ENCODE peak calls at places on chromosomes 5 and 9, in nine cellular contexts. N, F, A, S, U, T, Z, C and L are unnamed samples.

GRCh38 chr5:94021246-94021645 is 279.8 kb upstream of the POU5F2 start:
- DNase-seq in N (no peak), F (peak), A (no peak), S (peak), U (no peak), T (no peak), Z (no peak), C (peak), L (no peak)

GRCh38 chr5:144487761-144488160 is 317.1 kb downstream of the KCTD16 start:
- DNase-seq in N (no peak), F (no peak), A (no peak), S (no peak), U (no peak), T (no peak), Z (no peak), C (no peak), L (no peak)

GRCh38 chr9:126411948-126412284 is 85.3 kb downstream of the MVB12B start:
- DNase-seq in N (no peak), F (no peak), A (no peak), S (no peak), U (no peak), T (no peak), Z (no peak), C (no peak), L (no peak)

GRCh38 chr5:12947379-12947778 is 997.1 kb downstream of the DNAH5 start:
- DNase-seq in N (no peak), F (no peak), A (no peak), S (no peak), U (no peak), T (no peak), Z (no peak), C (no peak), L (no peak)

GRCh38 chr5:32475338-32476097 is 31.0 kb upstream of the ZFR start:
- DNase-seq in N (no peak), F (no peak), A (no peak), S (no peak), U (no peak), T (no peak), Z (no peak), C (no peak), L (no peak)

GRCh38 chr9:93111371-93112115 is 15.5 kb downstream of the CARD19 start:
- DNase-seq in N (peak), F (peak), A (no peak), S (peak), U (no peak), T (peak), Z (no peak), C (no peak), L (no peak)

GRCh38 chr5:14009575-14009974 is 65.1 kb upstream of the DNAH5 start:
- DNase-seq in N (no peak), F (no peak), A (no peak), S (no peak), U (no peak), T (no peak), Z (no peak), C (no peak), L (no peak)

GRCh38 chr5:92775711-92776615 is 805.1 kb downstream of the NR2F1-AS1 start:
- DNase-seq in N (no peak), F (no peak), A (no peak), S (no peak), U (no peak), T (no peak), Z (no peak), C (no peak), L (no peak)

GRCh38 chr9:106478312-106479099 is 384.5 kb upstream of the ZNF462 start:
- DNase-seq in N (no peak), F (no peak), A (no peak), S (no peak), U (no peak), T (no peak), Z (no peak), C (no peak), L (no peak)

DNA sequence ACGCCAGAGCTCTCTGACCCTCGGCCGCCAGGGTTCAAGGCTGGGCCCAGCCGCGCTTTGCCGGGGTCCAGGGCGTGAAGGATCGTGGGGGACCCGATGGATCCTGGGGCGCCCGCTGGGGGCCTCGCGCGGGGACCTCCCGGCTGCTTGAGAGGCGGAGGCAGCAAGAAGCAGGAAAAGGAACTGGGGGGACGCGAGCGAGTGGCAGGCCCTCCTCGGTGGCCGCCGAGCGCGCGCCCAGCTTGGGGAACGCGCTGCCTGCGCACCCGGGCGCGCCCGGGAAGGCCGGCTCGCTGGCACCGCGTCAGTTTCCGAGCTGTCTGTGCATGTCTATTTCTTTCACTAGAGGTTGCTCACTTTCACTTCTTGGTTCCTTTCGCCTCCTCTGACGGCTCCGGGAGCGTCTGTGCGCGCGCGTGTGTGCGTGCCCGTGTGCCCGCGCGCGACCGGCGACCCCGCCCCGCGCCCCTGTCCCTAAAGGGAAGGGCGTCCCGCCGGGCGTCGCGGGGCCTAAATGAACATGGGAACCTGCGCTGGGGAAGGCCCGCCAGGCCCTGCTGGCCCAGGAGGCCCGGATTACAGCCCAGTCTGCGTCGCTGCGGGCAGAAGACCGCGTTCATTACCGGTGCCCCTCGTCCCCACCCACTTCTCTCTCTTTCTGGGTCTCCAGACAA is 205.5 kb upstream of the IER5L start:
- DNase-seq in N (peak), F (no peak), A (peak), S (peak), U (no peak), T (peak), Z (peak), C (no peak), L (peak)
- TF ChIP-seq POLR2A in N (peak), F (no peak), A (peak), S (peak), U (no peak), T (peak), Z (peak), C (no peak), L (no peak)

GRCh38 chr9:112750767-112751058 is 153 bp downstream of the SNX30 start:
- DNase-seq in N (no peak), F (no peak), A (no peak), S (no peak), U (no peak), T (no peak), Z (no peak), C (no peak), L (peak)
- TF ChIP-seq POLR2A in N (peak), F (no peak), A (no peak), S (no peak), U (no peak), T (no peak), Z (no peak), C (no peak), L (no peak)

DNA sequence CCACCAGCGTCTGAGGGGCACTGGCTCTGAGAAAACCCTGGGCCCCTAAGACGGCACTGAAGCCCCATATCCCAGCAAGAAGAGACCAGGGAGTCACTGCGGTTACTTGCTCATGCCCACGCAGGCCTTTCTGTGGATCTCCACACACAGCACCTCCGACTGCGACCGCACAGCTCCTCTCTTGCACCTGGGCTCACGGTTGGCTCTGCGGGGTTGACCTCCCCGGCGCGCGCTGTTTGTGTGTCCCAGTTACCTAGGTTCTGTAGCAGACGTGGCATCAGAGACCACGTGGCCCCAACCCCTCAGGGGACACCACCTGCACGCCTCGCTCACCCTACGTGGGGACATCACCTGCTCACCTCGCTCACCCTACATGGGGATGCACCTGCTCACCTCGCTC is 12.7 kb downstream of the LPCAT1 start:
- DNase-seq in N (peak), F (no peak), A (peak), S (peak), U (no peak), T (peak), Z (peak), C (no peak), L (no peak)
- TF ChIP-seq POLR2A in N (no peak), F (no peak), A (no peak), S (no peak), U (no peak), T (no peak), Z (no peak), C (no peak), L (no peak)

GRCh38 chr5:52024363-52024762 is 641.1 kb downstream of the ISL1 start:
- DNase-seq in N (no peak), F (peak), A (no peak), S (no peak), U (no peak), T (no peak), Z (no peak), C (no peak), L (no peak)
- TF ChIP-seq POLR2A in N (no peak), F (no peak), A (no peak), S (no peak), U (no peak), T (no peak), Z (no peak), C (no peak), L (no peak)

GRCh38 chr5:43514816-43515677 is at the start of gene C5orf34:
- DNase-seq in N (peak), F (peak), A (peak), S (peak), U (peak), T (peak), Z (peak), C (peak), L (peak)
- TF ChIP-seq POLR2A in N (peak), F (peak), A (peak), S (peak), U (peak), T (peak), Z (peak), C (peak), L (peak)

DNA sequence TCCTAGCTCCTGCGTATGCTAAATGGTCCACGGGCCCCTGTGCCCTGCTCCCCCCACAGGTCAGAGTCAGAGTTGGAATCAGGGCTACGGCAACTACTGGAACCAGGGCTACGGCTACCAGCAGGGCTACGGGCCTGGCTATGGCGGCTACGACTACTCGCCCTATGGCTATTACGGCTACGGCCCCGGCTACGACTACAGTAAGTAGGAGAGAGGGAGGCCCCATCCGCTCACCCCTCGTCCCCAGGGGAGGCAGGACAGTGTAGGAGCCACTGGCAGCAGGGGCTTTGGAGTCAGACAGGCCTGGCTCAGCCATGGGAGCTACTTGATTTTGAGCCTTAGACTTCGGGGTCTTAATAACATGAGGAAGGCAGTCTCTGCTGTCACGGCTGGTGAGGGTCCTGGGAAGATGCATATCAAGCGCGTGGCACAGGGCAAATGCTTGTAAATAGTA is 5.8 kb downstream of the HNRNPAB start:
- DNase-seq in N (peak), F (no peak), A (no peak), S (no peak), U (no peak), T (no peak), Z (no peak), C (no peak), L (no peak)
- TF ChIP-seq POLR2A in N (no peak), F (no peak), A (no peak), S (no peak), U (no peak), T (no peak), Z (no peak), C (no peak), L (no peak)

DNA sequence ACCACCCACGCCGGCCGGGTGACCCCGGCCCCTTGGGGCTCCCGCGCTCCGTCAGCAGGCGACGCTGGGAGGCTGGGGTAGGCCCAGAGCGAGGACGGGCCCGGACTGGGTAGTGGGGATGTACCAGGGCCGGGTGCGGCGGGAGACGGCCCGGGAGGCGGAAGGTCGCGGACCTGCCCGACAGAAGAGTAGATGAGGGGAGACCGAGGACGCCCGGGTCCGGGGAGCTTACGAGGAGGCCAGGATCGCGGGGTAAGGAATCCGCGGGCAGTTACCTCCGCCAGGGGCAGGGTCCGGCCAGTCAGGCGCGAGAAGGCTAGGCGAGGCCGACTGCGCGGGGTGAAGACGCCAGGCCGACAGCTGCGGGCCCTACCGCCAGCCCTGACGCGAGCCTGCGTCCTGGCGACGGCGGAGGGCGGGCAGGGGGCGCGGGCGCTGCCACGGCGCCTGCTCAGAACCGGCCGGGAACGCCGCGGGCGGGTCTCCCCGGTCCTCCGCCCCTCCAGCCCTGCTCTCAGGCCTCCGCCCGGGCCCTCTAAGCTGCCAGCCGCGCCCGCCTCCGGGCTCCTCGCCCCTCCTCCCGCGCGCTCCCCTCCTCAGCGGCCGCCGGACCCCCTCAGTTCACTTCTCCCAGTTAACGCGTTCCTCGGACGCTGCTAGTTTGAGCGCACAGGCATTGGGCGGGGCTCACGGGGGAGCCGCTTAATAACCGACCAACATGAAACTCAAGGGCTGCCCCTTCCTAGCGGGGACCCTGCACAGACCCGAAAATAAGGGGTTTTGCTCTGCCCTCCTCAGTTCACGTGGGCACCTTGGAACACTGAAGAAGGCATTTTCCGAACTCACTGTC is at the start of gene CPLANE1:
- DNase-seq in N (peak), F (peak), A (peak), S (peak), U (peak), T (peak), Z (peak), C (no peak), L (peak)
- TF ChIP-seq POLR2A in N (peak), F (peak), A (peak), S (peak), U (peak), T (peak), Z (peak), C (peak), L (peak)

DNA sequence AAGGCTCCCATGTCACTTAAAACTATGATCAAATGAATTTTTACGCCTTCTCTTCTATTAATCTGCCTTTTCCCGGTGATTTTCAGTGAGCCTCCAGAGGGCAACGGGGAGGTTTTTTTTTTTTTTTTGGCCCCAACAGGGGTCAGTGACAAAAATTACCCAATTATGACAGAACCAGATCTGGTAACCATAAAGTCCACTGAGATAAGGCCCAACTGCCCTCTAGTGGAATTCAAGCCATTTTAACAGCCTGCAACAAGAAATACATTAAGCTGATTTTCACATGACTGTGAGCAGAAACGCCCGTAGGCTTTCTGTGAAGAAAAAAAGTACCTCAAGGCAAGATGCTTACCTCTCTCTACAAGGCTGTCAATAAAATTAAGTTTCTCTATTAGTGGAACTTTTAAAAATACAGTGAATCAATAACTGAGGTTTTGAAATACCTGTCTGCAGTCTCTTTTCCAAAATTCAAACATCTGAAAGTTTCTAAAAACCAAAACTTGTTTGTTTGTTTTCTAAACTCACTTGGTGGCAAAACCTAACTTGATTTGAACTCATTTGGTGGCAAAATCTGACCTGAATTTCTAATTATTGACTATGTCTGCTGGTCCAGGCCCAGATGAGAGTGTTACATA is 49.7 kb upstream of the FST start:
- DNase-seq in N (no peak), F (no peak), A (no peak), S (no peak), U (no peak), T (no peak), Z (no peak), C (peak), L (peak)
- TF ChIP-seq POLR2A in N (no peak), F (no peak), A (no peak), S (no peak), U (no peak), T (no peak), Z (no peak), C (no peak), L (no peak)

GRCh38 chr9:95003694-95004451 is 277.4 kb downstream of the AOPEP start:
- DNase-seq in N (peak), F (peak), A (peak), S (peak), U (no peak), T (peak), Z (peak), C (no peak), L (peak)
- TF ChIP-seq POLR2A in N (peak), F (no peak), A (no peak), S (no peak), U (no peak), T (no peak), Z (no peak), C (no peak), L (no peak)

DNA sequence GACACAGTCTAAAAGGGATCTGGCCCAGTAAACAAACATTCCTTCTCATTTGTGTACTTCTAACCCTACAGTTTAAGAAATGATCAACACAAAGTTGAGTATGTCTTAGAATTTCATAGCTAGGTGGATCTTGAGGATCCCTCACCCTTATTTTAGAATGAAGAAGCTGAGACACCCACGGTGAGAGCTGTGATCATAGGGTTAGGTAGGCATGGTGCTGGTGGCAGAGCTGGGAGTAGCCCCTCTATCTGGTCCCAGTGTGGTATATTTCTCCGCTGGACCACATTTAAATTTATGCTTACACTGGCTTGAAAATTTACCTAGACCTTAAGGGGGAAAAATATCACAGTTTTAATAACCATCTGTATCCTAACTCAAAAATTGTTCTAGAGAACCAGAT is 39.8 kb downstream of the UGCG start:
- DNase-seq in N (no peak), F (no peak), A (no peak), S (no peak), U (no peak), T (no peak), Z (no peak), C (no peak), L (no peak)
- TF ChIP-seq POLR2A in N (no peak), F (no peak), A (peak), S (no peak), U (no peak), T (no peak), Z (no peak), C (no peak), L (no peak)